ENCODE peak calls at places on chromosomes 1 and 21, in seven cellular contexts. Q is NCI-H446; G is activated CD4-positive, alpha-beta T cell treated with anti-CD3 and anti-CD28 coated beads, Interleukin-2, amount 10 ng/mL, durations not matched to agents 7 days and 5 days; N is ELR; W is adrenal gland; T is fibroblast of pulmonary artery; Y is HL-60. J is an unnamed sample.

GRCh38 chr1:88462481-88463261 is 221.4 kb upstream of the PKN2 start:
- DNase-seq in T (peak; percentile 22), G (no peak), Q (no peak), N (peak; percentile 34), W (no peak), Y (no peak), J (peak; percentile 26)

GRCh38 chr1:107153033-107153432 is 12.2 kb downstream of the NTNG1 start:
- DNase-seq in N (peak; percentile 65), W (no peak), T (no peak), G (no peak), Q (no peak), Y (no peak), J (no peak)

GRCh38 chr1:55476445-55477015 is 261.4 kb upstream of the USP24 start:
- DNase-seq in G (no peak), W (no peak), T (no peak), N (no peak), Q (no peak), Y (no peak), J (peak; percentile 7)

GRCh38 chr21:35338281-35338680 is 289.2 kb upstream of the RUNX1 start:
- DNase-seq in G (no peak), W (no peak), Q (no peak), N (no peak), Y (no peak), T (no peak), J (no peak)

GRCh38 chr1:116820362-116820761 is 66.1 kb downstream of the CD2 start:
- DNase-seq in T (peak; percentile 99), Y (no peak), W (no peak), Q (no peak), N (peak; percentile 59), G (no peak), J (peak; percentile 58)

GRCh38 chr1:95888877-95889799 is 655.1 kb downstream of the RWDD3 start:
- DNase-seq in G (no peak), T (no peak), W (no peak), Q (no peak), Y (no peak), N (no peak), J (no peak)

GRCh38 chr1:187961895-187962294 is 1133.1 kb downstream of the PLA2G4A start:
- DNase-seq in N (no peak), W (no peak), Q (no peak), Y (no peak), T (no peak), G (no peak), J (no peak)

GRCh38 chr1:9110669-9111356 is 18.1 kb downstream of the GPR157 start:
- DNase-seq in T (peak; percentile 95), Y (peak; percentile 88), W (peak; percentile 89), Q (peak; percentile 64), N (peak; percentile 85), G (peak; percentile 90), J (peak; percentile 91)

J was measured in heart left ventricle.